ENCODE peak calls at places on chromosome 5, in seven cellular contexts. One of them, this sample, is unnamed.

GRCh38 chr5:169627551-169627950 is 9.5 kb upstream of the DOCK2 start:
- DNase-seq in HT1080: no peak
- DNase-seq in EL: no peak
- DNase-seq in endothelial cell: no peak
- DNase-seq in endodermal cell: no peak
- DNase-seq in ureter: no peak
- DNase-seq in ACHN: no peak
- DNase-seq in this sample: no peak

GRCh38 chr5:16013334-16014065 is 166.1 kb downstream of the MARCHF11 start:
- DNase-seq in EL: peak; percentile 46
- DNase-seq in HT1080: peak; percentile 63
- DNase-seq in endothelial cell: no peak
- DNase-seq in endodermal cell: no peak
- DNase-seq in ureter: no peak
- DNase-seq in ACHN: no peak
- DNase-seq in this sample: no peak

GRCh38 chr5:157431544-157432200 is 28.3 kb upstream of the NIPAL4 start:
- DNase-seq in endodermal cell: no peak
- DNase-seq in EL: peak; percentile 70
- DNase-seq in ACHN: peak; percentile 63
- DNase-seq in HT1080: peak; percentile 70
- DNase-seq in ureter: no peak
- DNase-seq in endothelial cell: no peak
- DNase-seq in this sample: peak; percentile 82

GRCh38 chr5:139646111-139646510 is 2.0 kb upstream of the CXXC5 start:
- DNase-seq in ureter: peak; percentile 41
- DNase-seq in endodermal cell: no peak
- DNase-seq in HT1080: no peak
- DNase-seq in endothelial cell: no peak
- DNase-seq in EL: no peak
- DNase-seq in ACHN: no peak
- DNase-seq in this sample: no peak

GRCh38 chr5:95857185-95857945 is 34.8 kb upstream of the GLRX start:
- DNase-seq in endodermal cell: no peak
- DNase-seq in EL: peak; percentile 83
- DNase-seq in ureter: peak; percentile 63
- DNase-seq in ACHN: no peak
- DNase-seq in endothelial cell: no peak
- DNase-seq in HT1080: no peak
- DNase-seq in this sample: no peak

GRCh38 chr5:14143843-14144585 is 872 bp downstream of the TRIO start:
- DNase-seq in EL: no peak
- DNase-seq in endothelial cell: peak; percentile 43
- DNase-seq in HT1080: peak; percentile 34
- DNase-seq in ACHN: no peak
- DNase-seq in ureter: no peak
- DNase-seq in endodermal cell: peak; percentile 76
- DNase-seq in this sample: no peak

GRCh38 chr5:172939045-172939444 is 20.2 kb upstream of the RPL26L1 start:
- DNase-seq in EL: peak; percentile 53
- DNase-seq in HT1080: peak; percentile 36
- DNase-seq in endodermal cell: peak; percentile 86
- DNase-seq in endothelial cell: peak; percentile 27
- DNase-seq in ureter: no peak
- DNase-seq in ACHN: peak; percentile 41
- DNase-seq in this sample: peak; percentile 46

GRCh38 chr5:133790898-133791297 is 177.5 kb downstream of the C5orf15 start:
- DNase-seq in EL: no peak
- DNase-seq in HT1080: no peak
- DNase-seq in ACHN: no peak
- DNase-seq in ureter: no peak
- DNase-seq in endothelial cell: no peak
- DNase-seq in endodermal cell: no peak
- DNase-seq in this sample: no peak

GRCh38 chr5:129906177-129906887 is 2.1 kb downstream of the CHSY3 start:
- DNase-seq in EL: no peak
- DNase-seq in ureter: no peak
- DNase-seq in endothelial cell: peak; percentile 10
- DNase-seq in HT1080: peak; percentile 56
- DNase-seq in ACHN: peak; percentile 30
- DNase-seq in endodermal cell: peak; percentile 70
- DNase-seq in this sample: no peak

GRCh38 chr5:112077180-112077579 is 320.2 kb upstream of the NREP start:
- DNase-seq in EL: peak; percentile 47
- DNase-seq in endothelial cell: no peak
- DNase-seq in endodermal cell: no peak
- DNase-seq in ACHN: no peak
- DNase-seq in ureter: no peak
- DNase-seq in HT1080: no peak
- DNase-seq in this sample: no peak

GRCh38 chr5:141355641-141356040 is 820 bp downstream of the PCDHGA4 start:
- DNase-seq in endothelial cell: no peak
- DNase-seq in ACHN: no peak
- DNase-seq in HT1080: no peak
- DNase-seq in endodermal cell: no peak
- DNase-seq in EL: no peak
- DNase-seq in ureter: no peak
- DNase-seq in this sample: no peak

GRCh38 chr5:135234242-135235000 is 164.6 kb downstream of the MACROH2A1 start:
- DNase-seq in EL: no peak
- DNase-seq in endodermal cell: no peak
- DNase-seq in ACHN: no peak
- DNase-seq in ureter: no peak
- DNase-seq in HT1080: no peak
- DNase-seq in endothelial cell: no peak
- DNase-seq in this sample: no peak

GRCh38 chr5:179906795-179907569 is 715 bp downstream of the TBC1D9B start:
- DNase-seq in EL: peak; percentile 36
- DNase-seq in HT1080: no peak
- DNase-seq in ACHN: peak; percentile 28
- DNase-seq in ureter: no peak
- DNase-seq in endothelial cell: peak; percentile 32
- DNase-seq in endodermal cell: peak; percentile 73
- DNase-seq in this sample: peak; percentile 30

GRCh38 chr5:146079695-146080361 is 25.5 kb downstream of the PLAC8L1 start:
- DNase-seq in HT1080: peak; percentile 97
- DNase-seq in endodermal cell: peak; percentile 47
- DNase-seq in endothelial cell: no peak
- DNase-seq in ureter: no peak
- DNase-seq in ACHN: no peak
- DNase-seq in EL: no peak
- DNase-seq in this sample: no peak

GRCh38 chr5:5270958-5271605 is 131.0 kb downstream of the ADAMTS16 start:
- DNase-seq in HT1080: peak; percentile 97
- DNase-seq in endodermal cell: peak; percentile 91
- DNase-seq in ureter: peak; percentile 86
- DNase-seq in ACHN: peak; percentile 87
- DNase-seq in EL: peak; percentile 95
- DNase-seq in endothelial cell: peak; percentile 39
- DNase-seq in this sample: peak; percentile 81

GRCh38 chr5:156615901-156616300 is 234.2 kb upstream of the PPP1R2B start:
- DNase-seq in ACHN: no peak
- DNase-seq in endothelial cell: no peak
- DNase-seq in EL: no peak
- DNase-seq in HT1080: no peak
- DNase-seq in ureter: no peak
- DNase-seq in endodermal cell: no peak
- DNase-seq in this sample: no peak

GRCh38 chr5:10448754-10449345 is 7.2 kb downstream of the ROPN1L start:
- DNase-seq in EL: no peak
- DNase-seq in ureter: peak; percentile 25
- DNase-seq in endodermal cell: peak; percentile 30
- DNase-seq in ACHN: no peak
- DNase-seq in endothelial cell: no peak
- DNase-seq in HT1080: no peak
- DNase-seq in this sample: no peak